ENCODE peak calls at places on chromosomes 7 and 10, in eight cellular contexts. V is breast epithelium, P is HCT116, Q is upper lobe of right lung, Y is transverse colon, K is brain microvascular endothelial cell, S is colonic mucosa, I is epithelial cell of esophagus. D is an unnamed sample.

GRCh38 chr7:143901360-143901709 is 641 bp downstream of the TCAF1 start:
- DNase-seq in V (peak; percentile 37), P (no peak), Q (peak; percentile 72), Y (peak; percentile 33), K (peak; percentile 52), S (peak; percentile 49), I (peak; percentile 51), D (peak; percentile 52)

GRCh38 chr7:12646139-12646538 is 41.3 kb upstream of the ARL4A start:
- DNase-seq in V (no peak), P (no peak), Q (no peak), Y (no peak), K (peak; percentile 73), S (no peak), I (no peak), D (peak; percentile 48)

GRCh38 chr10:218753-219152 is 83.5 kb downstream of the ZMYND11 start:
- DNase-seq in V (no peak), P (no peak), Q (no peak), Y (no peak), K (no peak), S (no peak), I (peak; percentile 54), D (peak; percentile 58)

GRCh38 chr7:131538791-131539179 is 17.6 kb downstream of the PODXL start:
- DNase-seq in V (no peak), P (no peak), Q (peak; percentile 46), Y (no peak), K (no peak), S (no peak), I (no peak), D (no peak)

GRCh38 chr7:142629588-142630260 is 119.5 kb upstream of the PRSS1 start:
- DNase-seq in V (no peak), P (no peak), Q (no peak), Y (no peak), K (peak; percentile 55), S (no peak), I (peak; percentile 26), D (peak; percentile 58)

GRCh38 chr7:12889391-12889790 is 202.0 kb downstream of the ARL4A start:
- DNase-seq in V (no peak), P (no peak), Q (no peak), Y (no peak), K (peak; percentile 40), S (no peak), I (no peak), D (peak; percentile 11)

GRCh38 chr10:50336140-50336539 is 84.8 kb upstream of the ASAH2 start:
- DNase-seq in V (no peak), P (no peak), Q (no peak), Y (no peak), K (no peak), S (no peak), I (no peak), D (peak; percentile 7)

GRCh38 chr7:93115796-93116195 is 2.0 kb downstream of the SAMD9 start:
- DNase-seq in V (no peak), P (peak; percentile 32), Q (no peak), Y (no peak), K (peak; percentile 45), S (no peak), I (peak; percentile 86), D (peak; percentile 21)

GRCh38 chr10:84097787-84098353 is 41.4 kb upstream of the GHITM start:
- DNase-seq in V (no peak), P (no peak), Q (no peak), Y (no peak), K (no peak), S (no peak), I (peak; percentile 16), D (peak; percentile 18)

GRCh38 chr7:148037049-148037448 is 553.5 kb upstream of the C7orf33 start:
- DNase-seq in V (no peak), P (no peak), Q (no peak), Y (no peak), K (no peak), S (no peak), I (no peak), D (no peak)

GRCh38 chr10:76303682-76304316 is 872.4 kb downstream of the LRMDA start:
- DNase-seq in V (peak; percentile 48), P (peak; percentile 28), Q (peak; percentile 82), Y (peak; percentile 63), K (peak; percentile 78), S (peak; percentile 64), I (peak; percentile 86), D (peak; percentile 89)

GRCh38 chr7:101235050-101235449 is 2.6 kb downstream of the CLDN15 start:
- DNase-seq in V (no peak), P (no peak), Q (no peak), Y (no peak), K (no peak), S (no peak), I (no peak), D (no peak)

GRCh38 chr7:126799541-126799940 is 453.2 kb downstream of the GRM8 start:
- DNase-seq in V (no peak), P (no peak), Q (no peak), Y (no peak), K (no peak), S (no peak), I (peak; percentile 10), D (no peak)

GRCh38 chr7:133649593-133649992 is 396.7 kb downstream of the EXOC4 start:
- DNase-seq in V (no peak), P (no peak), Q (no peak), Y (no peak), K (no peak), S (no peak), I (no peak), D (no peak)

GRCh38 chr10:79051766-79052165 is 17.0 kb upstream of the ZMIZ1 start:
- DNase-seq in V (no peak), P (no peak), Q (peak; percentile 54), Y (no peak), K (no peak), S (peak; percentile 19), I (no peak), D (no peak)

GRCh38 chr7:98084631-98085030 is 22.0 kb upstream of the LMTK2 start:
- DNase-seq in V (no peak), P (no peak), Q (no peak), Y (no peak), K (no peak), S (no peak), I (peak; percentile 48), D (no peak)

GRCh38 chr7:84637568-84638338 is 443.2 kb upstream of the SEMA3A start:
- DNase-seq in V (no peak), P (no peak), Q (no peak), Y (no peak), K (peak; percentile 82), S (no peak), I (peak; percentile 81), D (peak; percentile 50)

GRCh38 chr10:84076047-84076388 is 63.3 kb upstream of the GHITM start:
- DNase-seq in V (no peak), P (no peak), Q (no peak), Y (no peak), K (peak; percentile 28), S (no peak), I (peak; percentile 60), D (peak; percentile 72)

GRCh38 chr7:43108255-43109011 is 4.0 kb upstream of the HECW1 start:
- DNase-seq in V (peak; percentile 45), P (peak; percentile 44), Q (peak; percentile 83), Y (peak; percentile 53), K (peak; percentile 75), S (peak; percentile 67), I (peak; percentile 68), D (peak; percentile 59)

GRCh38 chr10:105681051-105681450 is 1040.0 kb downstream of the SORCS3 start:
- DNase-seq in V (peak; percentile 19), P (no peak), Q (no peak), Y (peak; percentile 8), K (no peak), S (peak; percentile 19), I (peak; percentile 61), D (no peak)

GRCh38 chr7:16668978-16669377 is 23.0 kb downstream of the BZW2 start:
- DNase-seq in V (no peak), P (no peak), Q (no peak), Y (no peak), K (no peak), S (no peak), I (peak; percentile 48), D (peak; percentile 70)
- H3K4me3 ChIP-seq in V (no peak overlapping the region), P (no peak overlapping the region), Q (no peak overlapping the region), Y (no peak overlapping the region), K (no peak overlapping the region), S (no peak overlapping the region), I (no peak overlapping the region), D (no peak overlapping the region)

DNA sequence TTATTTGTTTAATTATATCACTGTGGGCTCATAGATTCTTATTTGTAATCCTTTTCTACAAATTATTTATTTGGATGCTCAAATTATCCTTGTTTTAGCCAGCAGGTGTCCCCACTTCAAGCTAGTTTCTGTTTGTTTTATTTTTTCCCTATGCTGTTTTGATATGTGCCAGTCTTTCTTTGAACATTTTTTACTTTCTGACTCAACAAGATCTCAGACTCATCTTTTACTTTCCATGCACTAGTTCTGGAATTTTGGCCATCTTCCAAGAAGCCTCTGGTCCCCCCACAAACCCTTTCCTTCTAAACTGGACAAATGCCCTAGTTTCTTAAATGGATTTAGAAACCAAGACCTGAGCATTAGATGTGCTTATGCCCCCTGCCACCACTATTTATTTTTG is 11.5 kb upstream of the MRPS16 start:
- DNase-seq in V (no peak), P (no peak), Q (no peak), Y (no peak), K (peak; percentile 11), S (no peak), I (peak; percentile 41), D (peak; percentile 32)
- TF ChIP-seq CTCF in V (peak; percentile 16), P (peak; percentile 71), Q (peak; percentile 41), Y (peak; percentile 40), K (peak; percentile 39), S (no peak), I (peak; percentile 55), D (peak; percentile 56)

GRCh38 chr10:28169525-28169924 is 133.3 kb downstream of the MPP7 start:
- DNase-seq in V (no peak), P (no peak), Q (no peak), Y (no peak), K (no peak), S (no peak), I (no peak), D (no peak)

GRCh38 chr10:28171468-28172235 is 131.2 kb downstream of the MPP7 start:
- DNase-seq in V (no peak), P (no peak), Q (no peak), Y (no peak), K (no peak), S (no peak), I (peak; percentile 4), D (peak; percentile 6)
- H3K4me3 ChIP-seq in V (no peak overlapping the region), P (no peak overlapping the region), Q (no peak overlapping the region), Y (no peak overlapping the region), K (no peak overlapping the region), S (no peak overlapping the region), I (no peak overlapping the region), D (no peak overlapping the region)

GRCh38 chr7:39908973-39909372 is 41.1 kb upstream of the CDK13 start:
- DNase-seq in V (no peak), P (no peak), Q (no peak), Y (no peak), K (no peak), S (no peak), I (no peak), D (no peak)

GRCh38 chr7:39909526-39909925 is 40.5 kb upstream of the CDK13 start:
- DNase-seq in V (no peak), P (no peak), Q (no peak), Y (no peak), K (no peak), S (no peak), I (no peak), D (no peak)

GRCh38 chr7:39910108-39910869 is 39.8 kb upstream of the CDK13 start:
- DNase-seq in V (no peak), P (no peak), Q (no peak), Y (no peak), K (peak; percentile 38), S (no peak), I (no peak), D (peak; percentile 36)

GRCh38 chr7:39908141-39908540 is 41.9 kb upstream of the CDK13 start:
- DNase-seq in V (no peak), P (no peak), Q (no peak), Y (no peak), K (no peak), S (no peak), I (no peak), D (no peak)

GRCh38 chr7:39911167-39911566 is 38.9 kb upstream of the CDK13 start:
- DNase-seq in V (no peak), P (no peak), Q (no peak), Y (no peak), K (no peak), S (no peak), I (no peak), D (no peak)
- TF ChIP-seq CTCF in V (no peak), P (no peak), Q (no peak), Y (no peak), K (peak; percentile 17), S (no peak), I (no peak), D (no peak)

D was measured in fibroblast of villous mesenchyme.